ENCODE peak calls at places on chromosomes 16 and 17, in four cellular contexts. G, V, Y and E are unnamed samples.

GRCh38 chr17:29073520-29073919 is 30.6 kb downstream of the PIPOX start:
- DNase-seq in G (no peak), Y (no peak), V (no peak), E (no peak)

GRCh38 chr17:51677875-51678274 is 417.5 kb downstream of the UTP18 start:
- DNase-seq in G (no peak), Y (no peak), V (no peak), E (no peak)

GRCh38 chr17:17414316-17414937 is 62.4 kb upstream of the MED9 start:
- DNase-seq in G (peak; percentile 80), Y (no peak), V (no peak), E (no peak)

GRCh38 chr16:28623172-28623711 is 13.4 kb upstream of the SULT1A1 start:
- DNase-seq in G (no peak), V (peak; percentile 1), Y (no peak), E (peak; percentile 32)

GRCh38 chr17:8581002-8581658 is 49.4 kb downstream of the MYH10 start:
- DNase-seq in Y (no peak), G (no peak), V (no peak), E (no peak)

GRCh38 chr17:30520436-30520835 is 43.2 kb downstream of the GOSR1 start:
- DNase-seq in V (no peak), G (peak; percentile 63), Y (no peak), E (no peak)

GRCh38 chr17:63786961-63787711 is 13.2 kb downstream of the DDX42 start:
- DNase-seq in Y (no peak), V (no peak), G (no peak), E (no peak)

GRCh38 chr16:73095885-73096341 is 48.0 kb upstream of the ZFHX3 start:
- DNase-seq in Y (no peak), V (no peak), G (no peak), E (no peak)

GRCh38 chr16:54286330-54287017 is at the start of gene IRX3:
- DNase-seq in V (no peak), G (peak; percentile 4), Y (peak; percentile 91), E (peak; percentile 88)

GRCh38 chr16:79997257-79997656 is 396.7 kb upstream of the MAF start:
- DNase-seq in V (peak; percentile 42), G (peak; percentile 26), Y (peak; percentile 19), E (peak; percentile 29)

GRCh38 chr17:70288540-70289290 is 119.4 kb downstream of the KCNJ2 start:
- DNase-seq in G (no peak), Y (no peak), V (no peak), E (no peak)

GRCh38 chr17:64240741-64241347 is 22.2 kb downstream of the TEX2 start:
- DNase-seq in V (no peak), G (peak; percentile 93), Y (no peak), E (no peak)

DNA sequence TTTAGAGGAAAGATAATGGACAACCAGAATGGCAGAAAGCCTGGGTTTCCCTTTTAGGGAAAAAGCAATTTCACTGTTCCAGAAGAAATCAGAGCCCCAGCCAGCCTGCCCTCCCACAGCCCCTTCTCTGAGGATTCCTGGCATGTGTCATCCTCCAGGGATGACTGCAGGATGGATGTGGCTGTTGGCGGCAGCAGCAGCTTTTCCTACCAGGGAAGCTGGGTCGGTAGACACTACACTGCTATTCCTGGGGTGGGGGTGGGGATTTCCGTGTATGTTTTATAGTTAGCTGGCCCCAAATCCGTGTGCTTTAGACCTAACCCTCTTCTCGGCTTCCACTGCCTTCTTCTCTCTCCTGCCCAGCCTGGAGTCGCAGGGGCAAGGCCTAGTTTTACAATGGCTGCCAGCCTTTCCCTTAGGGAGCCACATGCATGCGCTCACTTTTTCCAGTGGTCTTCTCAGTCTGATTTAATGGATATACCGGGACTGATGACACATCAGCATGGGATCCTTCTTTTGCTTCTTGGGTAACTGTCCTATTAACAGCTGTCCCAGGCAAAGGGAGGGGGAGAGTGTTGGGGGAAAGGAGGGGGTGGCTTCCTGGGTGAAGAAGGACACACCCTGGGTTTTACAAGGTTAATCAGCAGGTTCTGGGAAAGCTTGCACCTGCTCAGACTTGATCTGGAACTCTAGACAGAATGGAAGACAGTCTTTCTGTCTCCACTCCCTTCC is 2.7 kb upstream of the NFE2L1 start:
- DNase-seq in G (no peak), V (peak; percentile 54), Y (no peak), E (no peak)
- H3K4me1 ChIP-seq in G (peaks cover 2% of the 10 kb centered on the region), V (peaks cover 18% of the 10 kb centered on the region), Y (peaks cover 38% of the 10 kb centered on the region), E (peaks cover 28% of the 10 kb centered on the region)

DNA sequence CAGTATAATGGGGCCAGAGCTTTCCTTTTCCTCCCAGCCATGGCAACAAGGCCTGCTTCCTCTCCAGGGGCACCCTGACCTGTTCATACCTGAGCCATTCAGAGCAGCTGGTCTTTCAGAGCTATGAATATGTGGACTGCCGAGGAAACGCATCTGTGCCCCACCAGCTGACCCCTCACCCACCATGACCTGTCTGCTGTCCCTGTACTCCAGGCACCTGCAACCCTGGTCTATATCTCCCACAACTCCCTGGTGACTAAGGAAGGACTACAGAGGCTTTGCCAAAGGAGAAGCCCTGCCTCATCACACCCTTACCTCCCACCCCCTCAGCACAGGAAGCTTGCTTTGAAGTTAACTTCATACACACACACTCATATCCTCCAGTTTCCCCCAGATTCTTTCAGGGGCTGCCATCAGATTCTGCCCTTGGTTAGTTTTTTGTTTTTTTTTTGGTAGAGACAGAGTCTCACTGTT is 6.0 kb downstream of the TMEM106A start:
- DNase-seq in G (no peak), V (no peak), Y (no peak), E (no peak)
- TF ChIP-seq MAZ in G (no peak), V (no peak), Y (no peak), E (no peak)

DNA sequence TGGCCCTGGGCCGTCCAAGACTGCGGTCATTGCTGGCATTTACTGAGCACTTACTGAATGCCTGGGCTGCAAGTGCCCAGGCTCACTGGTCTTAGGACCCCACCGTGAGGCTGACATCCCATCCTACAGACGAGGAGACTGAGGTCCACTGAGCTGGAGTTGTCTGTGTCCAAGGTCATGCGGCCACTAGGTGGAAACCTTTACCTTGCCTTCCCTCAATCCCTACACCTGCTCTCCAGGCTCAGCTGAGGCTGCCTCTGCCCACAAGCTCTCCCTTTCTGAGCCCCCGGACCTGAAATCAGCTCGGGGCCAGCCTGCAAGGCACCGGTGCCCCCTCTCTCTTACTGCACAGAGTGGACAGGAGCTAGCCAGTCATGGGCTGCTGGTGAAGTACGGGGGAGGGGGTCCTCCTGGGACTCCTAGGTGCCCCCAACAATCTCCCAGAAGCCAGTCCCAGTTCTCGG is 1.5 kb downstream of the CASKIN1 start:
- DNase-seq in G (peak; percentile 39), Y (peak; percentile 67), V (no peak), E (peak; percentile 69)
- H3K4me1 ChIP-seq in G (no peaks in the 10 kb centered on the region), Y (peaks cover 59% of the 10 kb centered on the region), V (peaks cover 3% of the 10 kb centered on the region), E (peaks cover 18% of the 10 kb centered on the region)

DNA sequence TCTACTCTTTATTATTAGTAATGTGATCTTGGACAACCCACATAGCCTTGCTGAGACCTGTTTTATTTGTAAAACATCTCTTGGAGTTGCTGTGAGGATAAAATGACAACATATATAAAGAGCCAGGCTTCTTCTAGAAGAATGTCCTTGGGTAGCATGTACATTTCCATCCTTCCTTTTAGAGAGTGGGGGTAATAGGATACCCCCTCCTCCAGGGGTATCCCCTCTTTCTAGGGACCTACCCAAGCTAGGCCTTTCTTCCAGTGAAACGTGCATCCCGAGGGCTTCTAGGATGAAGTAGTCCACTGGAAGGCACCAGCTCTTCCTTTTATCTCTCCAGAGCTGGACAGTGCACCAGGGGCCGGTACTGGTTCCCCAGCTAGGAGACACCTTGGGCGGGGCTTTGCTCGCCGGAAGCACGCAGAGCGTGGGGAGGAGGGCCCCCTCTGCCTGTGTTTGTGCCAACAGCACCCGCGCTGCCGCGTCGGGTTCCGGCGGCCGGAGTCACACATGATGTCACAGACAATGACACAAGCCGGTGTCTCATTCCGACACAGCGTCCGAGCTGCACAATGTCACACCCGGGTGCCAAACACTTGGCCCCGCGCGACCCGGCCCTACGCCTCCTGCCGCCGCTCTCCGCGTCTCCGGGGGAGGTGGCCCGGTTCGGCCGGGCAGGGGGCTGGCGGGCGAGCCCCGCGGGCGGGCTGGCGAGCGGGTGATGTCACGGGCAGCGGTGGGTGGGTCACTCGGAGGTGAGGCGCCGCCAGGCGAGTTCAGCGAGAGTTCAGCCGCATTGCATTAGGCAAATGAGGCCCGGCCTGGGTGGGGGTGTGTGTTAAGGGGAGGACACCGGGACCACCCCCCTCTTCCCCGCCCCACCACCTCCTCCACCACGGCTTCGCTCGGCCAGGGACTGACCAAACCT is 23.4 kb downstream of the GJD3 start:
- DNase-seq in G (peak; percentile 73), Y (peak; percentile 83), V (peak; percentile 76), E (peak; percentile 93)
- TF ChIP-seq MAZ in G (peak; percentile 88), Y (peak; percentile 92), V (peak; percentile 80), E (peak; percentile 83)

GRCh38 chr16:10356870-10357842 is 28.7 kb upstream of the ATF7IP2 start:
- DNase-seq in G (no peak), Y (peak; percentile 94), V (no peak), E (no peak)

GRCh38 chr16:10355589-10355988 is 30.3 kb upstream of the ATF7IP2 start:
- DNase-seq in Y (no peak), G (no peak), V (no peak), E (no peak)

GRCh38 chr16:10349851-10350250 is 36.0 kb upstream of the ATF7IP2 start:
- DNase-seq in G (no peak), V (no peak), Y (no peak), E (no peak)

DNA sequence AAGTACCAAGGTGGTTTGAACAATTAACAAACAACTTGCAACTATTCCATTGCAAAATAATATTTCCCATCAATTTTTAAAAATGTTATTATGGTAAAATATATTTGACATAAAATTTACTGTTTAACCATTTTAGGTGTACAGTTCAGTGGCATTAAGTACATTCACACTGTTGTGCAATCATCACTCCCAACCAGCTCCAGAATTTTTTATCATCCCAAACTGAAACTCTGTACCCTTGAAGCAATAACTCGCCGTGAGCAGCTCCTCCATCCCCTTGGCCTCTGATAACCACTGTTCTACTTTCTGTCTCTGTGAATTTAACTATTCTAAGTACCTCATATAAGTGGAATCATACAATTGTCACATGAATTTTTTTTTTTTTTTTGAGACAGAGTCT is 33.6 kb upstream of the ATF7IP2 start:
- DNase-seq in Y (no peak), G (no peak), V (no peak), E (no peak)
- H3K4me1 ChIP-seq in Y (peaks cover 23% of the 10 kb centered on the region), G (no peaks in the 10 kb centered on the region), V (peaks cover 21% of the 10 kb centered on the region), E (no peaks in the 10 kb centered on the region)